ENCODE peak calls at places on chromosomes 12 and 14, in seven cellular contexts. B is heart left ventricle; E is stimulated activated CD8-positive, alpha-beta memory T cell treated with anti-CD3 and anti-CD28 coated beads, Interleukin-4, amount 100 ng/mL, for 1 hour; P is NCI-H2081; T is Caki2; W is lower lobe of right lung; G is activated naive CD8-positive, alpha-beta T cell treated with anti-CD3 and anti-CD28 coated beads, Interleukin-2, amount 10 ng/mL, durations not matched to agents 7 days and 5 days. V is an unnamed sample.

GRCh38 chr12:72133497-72134055 is 138.6 kb upstream of the TRHDE start:
- DNase-seq in T (peak), P (no peak), G (no peak), W (no peak), B (no peak), E (no peak), V (no peak)

GRCh38 chr12:9041321-9041720 is 52.0 kb downstream of the KLRG1 start:
- DNase-seq in P (no peak), G (no peak), T (no peak), B (peak), E (no peak), W (no peak), V (no peak)

GRCh38 chr12:63899396-63899795 is 54.9 kb downstream of the SRGAP1 start:
- DNase-seq in B (no peak), T (no peak), G (no peak), E (no peak), P (no peak), W (no peak), V (no peak)

GRCh38 chr12:131505561-131505960 is 205.3 kb upstream of the SFSWAP start:
- DNase-seq in P (no peak), G (no peak), B (no peak), T (no peak), E (no peak), W (no peak), V (no peak)

GRCh38 chr12:106188249-106188648 is 49.5 kb upstream of the NUAK1 start:
- DNase-seq in W (no peak), E (no peak), T (no peak), G (no peak), P (no peak), B (no peak), V (no peak)

GRCh38 chr12:122185494-122186082 is 2.7 kb downstream of the LRRC43 start:
- DNase-seq in B (no peak), E (no peak), T (no peak), P (no peak), W (no peak), G (no peak), V (no peak)

GRCh38 chr14:53368714-53369191 is 215.6 kb upstream of the DDHD1 start:
- DNase-seq in G (no peak), P (no peak), W (no peak), E (no peak), B (no peak), T (peak), V (no peak)

GRCh38 chr14:50823763-50824636 is 7.0 kb downstream of the NIN start:
- DNase-seq in G (no peak), W (no peak), T (peak), B (no peak), E (no peak), P (no peak), V (no peak)

GRCh38 chr12:100058482-100059029 is 73.8 kb upstream of the ANKS1B start:
- DNase-seq in G (no peak), B (no peak), T (no peak), E (no peak), P (no peak), W (no peak), V (no peak)

GRCh38 chr12:45235087-45236025 is 19.5 kb downstream of the ANO6 start:
- DNase-seq in E (no peak), B (peak), G (no peak), P (no peak), W (peak), T (peak), V (no peak)

GRCh38 chr12:6443361-6443983 is 1.3 kb upstream of the CD27 start:
- DNase-seq in T (no peak), B (no peak), W (no peak), E (no peak), G (no peak), P (no peak), V (no peak)

GRCh38 chr14:64879635-64880381 is at the start of gene SPTB:
- DNase-seq in P (peak), G (peak), E (peak), T (peak), B (peak), W (peak), V (no peak)

GRCh38 chr12:53232641-53233538 is 881 bp upstream of the RARG start:
- DNase-seq in T (peak), P (no peak), W (peak), G (peak), E (no peak), B (peak), V (no peak)

GRCh38 chr12:12592930-12593329 is 18.7 kb upstream of the CREBL2 start:
- DNase-seq in P (no peak), G (no peak), E (no peak), W (no peak), T (peak), B (no peak), V (no peak)

GRCh38 chr12:76422878-76423438 is 74.7 kb upstream of the BBS10 start:
- DNase-seq in T (no peak), E (no peak), B (no peak), P (no peak), W (no peak), G (no peak), V (no peak)

GRCh38 chr12:96368233-96368632 is 32.0 kb downstream of the CDK17 start:
- DNase-seq in T (no peak), W (no peak), B (peak), E (no peak), G (no peak), P (peak), V (no peak)

GRCh38 chr14:45252356-45253069 is 489 bp downstream of the MIS18BP1 start:
- DNase-seq in W (no peak), T (peak), P (no peak), G (peak), B (no peak), E (no peak), V (no peak)

GRCh38 chr12:44847888-44848770 is 28.0 kb downstream of the NELL2 start:
- DNase-seq in G (peak), P (no peak), B (no peak), W (no peak), E (peak), T (no peak), V (no peak)